ENCODE peak calls at places on chromosome X, in eight cellular contexts. One of them, this sample, is unnamed. For H3K27me3, the result is how much of the 10 kb centered on the place peaks cover.

GRCh38 chrX:47181301-47181700 is 12.3 kb upstream of the UBA1 start:
- DNase-seq in AG04450: no peak
- DNase-seq in tibial artery: no peak
- DNase-seq in heart left ventricle: peak
- DNase-seq in HL-60: no peak
- DNase-seq in psoas muscle: no peak
- DNase-seq in CD8-positive, alpha-beta T cell: no peak
- DNase-seq in pancreas: no peak
- DNase-seq in this sample: no peak

GRCh38 chrX:65581661-65582339 is 47.2 kb upstream of the LAS1L start:
- DNase-seq in psoas muscle: no peak
- DNase-seq in HL-60: peak
- DNase-seq in CD8-positive, alpha-beta T cell: no peak
- DNase-seq in pancreas: peak
- DNase-seq in AG04450: peak
- DNase-seq in tibial artery: peak
- DNase-seq in heart left ventricle: peak
- DNase-seq in this sample: peak

GRCh38 chrX:97030463-97030862 is 146.8 kb downstream of the RPA4 start:
- DNase-seq in HL-60: no peak
- DNase-seq in CD8-positive, alpha-beta T cell: no peak
- DNase-seq in tibial artery: no peak
- DNase-seq in AG04450: no peak
- DNase-seq in heart left ventricle: no peak
- DNase-seq in psoas muscle: no peak
- DNase-seq in pancreas: no peak
- DNase-seq in this sample: no peak

GRCh38 chrX:23656684-23657083 is 10.6 kb upstream of the PRDX4 start:
- DNase-seq in CD8-positive, alpha-beta T cell: no peak
- DNase-seq in heart left ventricle: no peak
- DNase-seq in tibial artery: no peak
- DNase-seq in AG04450: no peak
- DNase-seq in psoas muscle: no peak
- DNase-seq in pancreas: no peak
- DNase-seq in HL-60: no peak
- DNase-seq in this sample: peak

GRCh38 chrX:129744881-129745321 is 6.1 kb downstream of the XPNPEP2 start:
- DNase-seq in tibial artery: no peak
- DNase-seq in AG04450: no peak
- DNase-seq in psoas muscle: no peak
- DNase-seq in pancreas: no peak
- DNase-seq in heart left ventricle: no peak
- DNase-seq in CD8-positive, alpha-beta T cell: no peak
- DNase-seq in HL-60: no peak
- DNase-seq in this sample: no peak

GRCh38 chrX:17692709-17693346 is 44.5 kb upstream of the SCML1 start:
- DNase-seq in HL-60: no peak
- DNase-seq in tibial artery: no peak
- DNase-seq in CD8-positive, alpha-beta T cell: no peak
- DNase-seq in heart left ventricle: no peak
- DNase-seq in psoas muscle: peak
- DNase-seq in AG04450: peak
- DNase-seq in pancreas: no peak
- DNase-seq in this sample: peak

GRCh38 chrX:68755726-68756125 is 73.1 kb upstream of the EFNB1 start:
- DNase-seq in CD8-positive, alpha-beta T cell: no peak
- DNase-seq in AG04450: no peak
- DNase-seq in HL-60: no peak
- DNase-seq in heart left ventricle: no peak
- DNase-seq in tibial artery: no peak
- DNase-seq in pancreas: no peak
- DNase-seq in psoas muscle: no peak
- DNase-seq in this sample: no peak

GRCh38 chrX:13380230-13380629 is 60.4 kb upstream of the ATXN3L start:
- DNase-seq in heart left ventricle: no peak
- DNase-seq in AG04450: no peak
- DNase-seq in CD8-positive, alpha-beta T cell: no peak
- DNase-seq in psoas muscle: no peak
- DNase-seq in tibial artery: no peak
- DNase-seq in pancreas: no peak
- DNase-seq in HL-60: no peak
- DNase-seq in this sample: peak

GRCh38 chrX:70089575-70090297 is 27.5 kb downstream of the OTUD6A start:
- DNase-seq in AG04450: no peak
- DNase-seq in CD8-positive, alpha-beta T cell: no peak
- DNase-seq in psoas muscle: no peak
- DNase-seq in heart left ventricle: no peak
- DNase-seq in HL-60: no peak
- DNase-seq in tibial artery: no peak
- DNase-seq in pancreas: no peak
- DNase-seq in this sample: peak

GRCh38 chrX:134692990-134693389 is 34.7 kb upstream of the PLAC1 start:
- DNase-seq in psoas muscle: no peak
- DNase-seq in CD8-positive, alpha-beta T cell: no peak
- DNase-seq in AG04450: no peak
- DNase-seq in pancreas: no peak
- DNase-seq in heart left ventricle: no peak
- DNase-seq in tibial artery: no peak
- DNase-seq in HL-60: no peak
- DNase-seq in this sample: peak

GRCh38 chrX:68238568-68238967 is 194.7 kb downstream of the OPHN1 start:
- DNase-seq in HL-60: peak
- DNase-seq in tibial artery: no peak
- DNase-seq in heart left ventricle: no peak
- DNase-seq in psoas muscle: no peak
- DNase-seq in pancreas: no peak
- DNase-seq in CD8-positive, alpha-beta T cell: no peak
- DNase-seq in AG04450: no peak
- DNase-seq in this sample: no peak

GRCh38 chrX:134797390-134797700 is 139.1 kb upstream of the PLAC1 start:
- DNase-seq in tibial artery: no peak
- DNase-seq in pancreas: no peak
- DNase-seq in AG04450: no peak
- DNase-seq in heart left ventricle: no peak
- DNase-seq in HL-60: no peak
- DNase-seq in psoas muscle: no peak
- DNase-seq in CD8-positive, alpha-beta T cell: no peak
- DNase-seq in this sample: no peak

GRCh38 chrX:45632506-45632905 is 431.8 kb upstream of the DIPK2B start:
- DNase-seq in pancreas: no peak
- DNase-seq in heart left ventricle: peak
- DNase-seq in CD8-positive, alpha-beta T cell: no peak
- DNase-seq in HL-60: no peak
- DNase-seq in psoas muscle: peak
- DNase-seq in tibial artery: no peak
- DNase-seq in AG04450: no peak
- DNase-seq in this sample: no peak

GRCh38 chrX:7921750-7922149 is 5.5 kb downstream of the PNPLA4 start:
- DNase-seq in tibial artery: no peak
- DNase-seq in CD8-positive, alpha-beta T cell: no peak
- DNase-seq in pancreas: no peak
- DNase-seq in psoas muscle: no peak
- DNase-seq in AG04450: no peak
- DNase-seq in heart left ventricle: no peak
- DNase-seq in HL-60: no peak
- DNase-seq in this sample: no peak

GRCh38 chrX:41666251-41666650 is 22.5 kb upstream of the GPR34 start:
- DNase-seq in heart left ventricle: no peak
- DNase-seq in psoas muscle: no peak
- DNase-seq in HL-60: peak
- DNase-seq in AG04450: no peak
- DNase-seq in pancreas: no peak
- DNase-seq in CD8-positive, alpha-beta T cell: no peak
- DNase-seq in tibial artery: peak
- DNase-seq in this sample: peak

GRCh38 chrX:21398424-21398823 is 24.2 kb downstream of the CNKSR2 start:
- DNase-seq in HL-60: no peak
- DNase-seq in pancreas: no peak
- DNase-seq in psoas muscle: no peak
- DNase-seq in tibial artery: no peak
- DNase-seq in heart left ventricle: no peak
- DNase-seq in CD8-positive, alpha-beta T cell: no peak
- DNase-seq in AG04450: no peak
- DNase-seq in this sample: no peak

GRCh38 chrX:111095974-111096870 is at the start of gene PAK3:
- DNase-seq in pancreas: peak
- DNase-seq in psoas muscle: no peak
- DNase-seq in CD8-positive, alpha-beta T cell: no peak
- DNase-seq in AG04450: peak
- DNase-seq in tibial artery: peak
- DNase-seq in HL-60: no peak
- DNase-seq in heart left ventricle: peak
- DNase-seq in this sample: peak

GRCh38 chrX:51420610-51421009 is 75.8 kb downstream of the NUDT11 start:
- DNase-seq in pancreas: no peak
- DNase-seq in HL-60: peak
- DNase-seq in CD8-positive, alpha-beta T cell: no peak
- DNase-seq in tibial artery: no peak
- DNase-seq in psoas muscle: no peak
- DNase-seq in heart left ventricle: no peak
- DNase-seq in AG04450: peak
- DNase-seq in this sample: peak

GRCh38 chrX:119758682-119759332 is 419 bp downstream of the SOWAHD start:
- DNase-seq in pancreas: peak
- DNase-seq in AG04450: no peak
- DNase-seq in tibial artery: no peak
- DNase-seq in heart left ventricle: peak
- DNase-seq in CD8-positive, alpha-beta T cell: no peak
- DNase-seq in psoas muscle: peak
- DNase-seq in HL-60: no peak
- DNase-seq in this sample: peak

GRCh38 chrX:44344194-44344593 is 722 bp upstream of the EFHC2 start:
- DNase-seq in AG04450: no peak
- DNase-seq in tibial artery: peak
- DNase-seq in psoas muscle: no peak
- DNase-seq in heart left ventricle: no peak
- DNase-seq in CD8-positive, alpha-beta T cell: peak
- DNase-seq in pancreas: peak
- DNase-seq in HL-60: peak
- DNase-seq in this sample: peak

GRCh38 chrX:97310373-97310772 is 426.7 kb downstream of the RPA4 start:
- DNase-seq in tibial artery: no peak
- DNase-seq in HL-60: no peak
- DNase-seq in CD8-positive, alpha-beta T cell: no peak
- DNase-seq in psoas muscle: no peak
- DNase-seq in AG04450: no peak
- DNase-seq in heart left ventricle: no peak
- DNase-seq in pancreas: no peak
- DNase-seq in this sample: peak

GRCh38 chrX:21764043-21764442 is 6.1 kb upstream of the SMPX start:
- DNase-seq in heart left ventricle: no peak
- DNase-seq in pancreas: no peak
- DNase-seq in CD8-positive, alpha-beta T cell: no peak
- DNase-seq in psoas muscle: no peak
- DNase-seq in HL-60: no peak
- DNase-seq in tibial artery: no peak
- DNase-seq in AG04450: no peak
- DNase-seq in this sample: peak

GRCh38 chrX:106510713-106511411 is 100.9 kb upstream of the RADX start:
- DNase-seq in tibial artery: no peak
- DNase-seq in HL-60: no peak
- DNase-seq in heart left ventricle: no peak
- DNase-seq in CD8-positive, alpha-beta T cell: no peak
- DNase-seq in AG04450: no peak
- DNase-seq in pancreas: no peak
- DNase-seq in psoas muscle: no peak
- DNase-seq in this sample: no peak
- H3K4me3 ChIP-seq in tibial artery: no peak
- H3K4me3 ChIP-seq in HL-60: no peak
- H3K4me3 ChIP-seq in heart left ventricle: no peak
- H3K4me3 ChIP-seq in CD8-positive, alpha-beta T cell: no peak
- H3K4me3 ChIP-seq in AG04450: no peak
- H3K4me3 ChIP-seq in pancreas: no peak
- H3K4me3 ChIP-seq in psoas muscle: no peak
- H3K4me3 ChIP-seq in this sample: no peak

GRCh38 chrX:103012945-103013344 is 51.0 kb downstream of the BEX1 start:
- DNase-seq in heart left ventricle: no peak
- DNase-seq in HL-60: no peak
- DNase-seq in pancreas: no peak
- DNase-seq in psoas muscle: no peak
- DNase-seq in tibial artery: no peak
- DNase-seq in AG04450: no peak
- DNase-seq in CD8-positive, alpha-beta T cell: no peak
- DNase-seq in this sample: no peak

DNA sequence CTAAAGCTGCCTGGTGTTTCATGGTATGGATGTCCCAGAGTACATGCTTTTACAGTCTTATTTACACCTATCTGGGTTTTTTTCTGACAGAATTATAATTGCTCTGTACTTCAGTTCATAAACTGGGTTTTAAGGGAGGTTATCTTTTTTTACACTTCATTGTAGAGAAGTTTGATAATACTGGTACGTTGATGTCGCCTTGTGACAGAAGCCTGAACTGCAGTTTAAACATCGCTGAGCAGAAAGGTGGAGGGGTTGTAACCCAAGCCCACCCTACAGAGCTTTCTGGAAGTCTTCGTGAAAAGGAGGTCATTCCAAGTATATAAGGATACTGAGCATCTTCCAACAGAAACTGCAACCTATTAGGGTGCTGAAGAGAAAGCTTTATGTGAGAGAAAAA is 46.4 kb downstream of the BEX1 start:
- DNase-seq in psoas muscle: no peak
- DNase-seq in CD8-positive, alpha-beta T cell: no peak
- DNase-seq in pancreas: no peak
- DNase-seq in tibial artery: no peak
- DNase-seq in heart left ventricle: no peak
- DNase-seq in HL-60: no peak
- DNase-seq in AG04450: no peak
- DNase-seq in this sample: no peak
- TF ChIP-seq CTCF in psoas muscle: no peak
- TF ChIP-seq CTCF in CD8-positive, alpha-beta T cell: no peak
- TF ChIP-seq CTCF in pancreas: no peak
- TF ChIP-seq CTCF in tibial artery: no peak
- TF ChIP-seq CTCF in heart left ventricle: no peak
- TF ChIP-seq CTCF in HL-60: peak
- TF ChIP-seq CTCF in AG04450: peak
- TF ChIP-seq CTCF in this sample: no peak

GRCh38 chrX:124690495-124690894 is 344.1 kb downstream of the SH2D1A start:
- DNase-seq in pancreas: no peak
- DNase-seq in HL-60: no peak
- DNase-seq in tibial artery: no peak
- DNase-seq in psoas muscle: no peak
- DNase-seq in CD8-positive, alpha-beta T cell: no peak
- DNase-seq in AG04450: no peak
- DNase-seq in heart left ventricle: no peak
- DNase-seq in this sample: peak
- H3K27me3 ChIP-seq in pancreas: under half
- H3K27me3 ChIP-seq in HL-60: under half
- H3K27me3 ChIP-seq in tibial artery: under half
- H3K27me3 ChIP-seq in psoas muscle: under half
- H3K27me3 ChIP-seq in CD8-positive, alpha-beta T cell: under half
- H3K27me3 ChIP-seq in AG04450: under half
- H3K27me3 ChIP-seq in heart left ventricle: under half
- H3K27me3 ChIP-seq in this sample: under half

DNA sequence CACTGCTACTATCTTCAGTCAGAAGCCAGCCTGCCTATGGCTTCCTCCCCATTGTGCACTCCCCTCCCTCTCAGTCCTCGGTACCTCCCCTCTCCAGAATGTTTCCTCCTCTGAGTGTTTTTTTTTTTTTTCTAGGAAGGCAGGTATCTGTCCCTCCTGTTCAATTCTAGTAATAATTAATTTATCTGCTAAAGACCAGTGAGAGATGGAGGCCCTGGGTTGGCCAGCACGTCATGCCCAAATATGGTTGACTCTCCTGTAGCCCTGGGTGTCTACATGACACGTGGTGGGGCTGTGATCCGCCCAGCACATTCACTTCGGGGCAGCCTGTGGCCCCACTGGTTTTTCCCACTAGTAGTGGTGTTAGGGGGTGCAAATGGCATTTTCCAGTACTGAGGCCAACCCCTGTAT is 1.8 kb downstream of the FLNA start:
- DNase-seq in psoas muscle: no peak
- DNase-seq in HL-60: no peak
- DNase-seq in AG04450: no peak
- DNase-seq in heart left ventricle: no peak
- DNase-seq in pancreas: no peak
- DNase-seq in tibial artery: no peak
- DNase-seq in CD8-positive, alpha-beta T cell: no peak
- DNase-seq in this sample: peak
- H3K4me3 ChIP-seq in psoas muscle: peak
- H3K4me3 ChIP-seq in HL-60: no peak
- H3K4me3 ChIP-seq in AG04450: peak
- H3K4me3 ChIP-seq in heart left ventricle: peak
- H3K4me3 ChIP-seq in pancreas: no peak
- H3K4me3 ChIP-seq in tibial artery: peak
- H3K4me3 ChIP-seq in CD8-positive, alpha-beta T cell: no peak
- H3K4me3 ChIP-seq in this sample: no peak